ENCODE peak calls at places on chromosomes 11 and 22, in four cellular contexts. One of them, this sample, is unnamed.
A peak's percentile ranks its signal among the peaks of the same experiment; 100 is the strongest.

GRCh38 chr11:72140661-72141060 is 5.1 kb downstream of the FOLR3 start:
- DNase-seq in lower lobe of right lung: no peak
- DNase-seq in choroid plexus epithelial cell: no peak
- DNase-seq in colonic mucosa: no peak
- DNase-seq in this sample: no peak

GRCh38 chr11:96341237-96342130 is 1.5 kb downstream of the MAML2 start:
- DNase-seq in colonic mucosa: peak; percentile 71
- DNase-seq in lower lobe of right lung: peak; percentile 70
- DNase-seq in choroid plexus epithelial cell: peak; percentile 71
- DNase-seq in this sample: peak; percentile 34

GRCh38 chr11:20067665-20068064 is 92.6 kb downstream of the DBX1 start:
- DNase-seq in colonic mucosa: no peak
- DNase-seq in choroid plexus epithelial cell: no peak
- DNase-seq in lower lobe of right lung: no peak
- DNase-seq in this sample: no peak

GRCh38 chr11:76825726-76826396 is 34.9 kb upstream of the ACER3 start:
- DNase-seq in colonic mucosa: no peak
- DNase-seq in lower lobe of right lung: no peak
- DNase-seq in choroid plexus epithelial cell: no peak
- DNase-seq in this sample: no peak

GRCh38 chr11:115659061-115659963 is 155.1 kb upstream of the CADM1 start:
- DNase-seq in lower lobe of right lung: peak; percentile 57
- DNase-seq in colonic mucosa: no peak
- DNase-seq in choroid plexus epithelial cell: no peak
- DNase-seq in this sample: peak; percentile 1

GRCh38 chr11:65961267-65962135 is at the start of gene SART1:
- DNase-seq in lower lobe of right lung: peak; percentile 99
- DNase-seq in choroid plexus epithelial cell: peak; percentile 99
- DNase-seq in colonic mucosa: peak; percentile 97
- DNase-seq in this sample: peak; percentile 99

GRCh38 chr22:28547132-28547842 is 132.4 kb downstream of the TTC28 start:
- DNase-seq in colonic mucosa: no peak
- DNase-seq in lower lobe of right lung: no peak
- DNase-seq in choroid plexus epithelial cell: peak; percentile 33
- DNase-seq in this sample: peak; percentile 5

GRCh38 chr11:8754241-8754640 is 71.6 kb downstream of the RPL27A start:
- DNase-seq in colonic mucosa: no peak
- DNase-seq in lower lobe of right lung: no peak
- DNase-seq in choroid plexus epithelial cell: no peak
- DNase-seq in this sample: no peak

GRCh38 chr11:115606223-115607220 is 102.3 kb upstream of the CADM1 start:
- DNase-seq in choroid plexus epithelial cell: peak; percentile 10
- DNase-seq in colonic mucosa: no peak
- DNase-seq in lower lobe of right lung: no peak
- DNase-seq in this sample: peak; percentile 36

GRCh38 chr11:57203882-57204281 is 22.1 kb downstream of the LRRC55 start:
- DNase-seq in colonic mucosa: no peak
- DNase-seq in choroid plexus epithelial cell: no peak
- DNase-seq in lower lobe of right lung: no peak
- DNase-seq in this sample: no peak